ENCODE peak calls at places on chromosome 17, in five cellular contexts. D is WERI-Rb-1, G is Peyer's patch, E is body of pancreas, J is neural crest cell. V is an unnamed sample.

GRCh38 chr17:1487939-1488825 is 4.3 kb downstream of the MYO1C start:
- DNase-seq in D (no peak), G (peak), E (peak), J (peak), V (peak)

GRCh38 chr17:55644346-55644745 is 78.3 kb downstream of the TMEM100 start:
- DNase-seq in D (no peak), G (no peak), E (no peak), J (no peak), V (no peak)

GRCh38 chr17:28973414-28973813 is 22.1 kb upstream of the PHF12 start:
- DNase-seq in D (no peak), G (no peak), E (no peak), J (no peak), V (no peak)

GRCh38 chr17:66684256-66684655 is 150.7 kb upstream of the CACNG5 start:
- DNase-seq in D (no peak), G (no peak), E (no peak), J (no peak), V (no peak)

GRCh38 chr17:15106540-15106939 is 158.6 kb downstream of the PMP22 start:
- DNase-seq in D (no peak), G (no peak), E (no peak), J (no peak), V (no peak)

GRCh38 chr17:34703533-34703932 is 124.2 kb downstream of the TMEM132E start:
- DNase-seq in D (no peak), G (no peak), E (peak), J (peak), V (no peak)

GRCh38 chr17:34979153-34979552 is 1.2 kb upstream of the LIG3 start:
- DNase-seq in D (no peak), G (no peak), E (no peak), J (no peak), V (no peak)

GRCh38 chr17:48997103-48997826 is at the start of gene IGF2BP1:
- DNase-seq in D (peak), G (peak), E (no peak), J (peak), V (peak)

GRCh38 chr17:42325026-42325425 is 36.7 kb downstream of the STAT5A start:
- DNase-seq in D (no peak), G (no peak), E (no peak), J (no peak), V (no peak)

GRCh38 chr17:8742274-8742673 is 2.4 kb downstream of the CCDC42 start:
- DNase-seq in D (no peak), G (no peak), E (no peak), J (no peak), V (no peak)

GRCh38 chr17:37025847-37026533 is 77.2 kb downstream of the AATF start:
- DNase-seq in D (no peak), G (no peak), E (no peak), J (no peak), V (peak)

GRCh38 chr17:37299257-37299985 is 76.4 kb upstream of the C17orf78 start:
- DNase-seq in D (no peak), G (no peak), E (no peak), J (no peak), V (no peak)

GRCh38 chr17:72004476-72005331 is 116.1 kb upstream of the SOX9 start:
- DNase-seq in D (no peak), G (no peak), E (no peak), J (no peak), V (peak)

GRCh38 chr17:41419712-41420111 is 4.7 kb downstream of the KRT37 start:
- DNase-seq in D (no peak), G (no peak), E (no peak), J (no peak), V (no peak)

GRCh38 chr17:81513669-81514484 is 1.3 kb upstream of the ACTG1 start:
- DNase-seq in D (peak), G (peak), E (peak), J (peak), V (no peak)

GRCh38 chr17:1898872-1899271 is 69.1 kb downstream of the RPA1 start:
- DNase-seq in D (no peak), G (no peak), E (no peak), J (no peak), V (no peak)

GRCh38 chr17:9439851-9440250 is 135.8 kb downstream of the STX8 start:
- DNase-seq in D (no peak), G (no peak), E (no peak), J (no peak), V (no peak)

GRCh38 chr17:15154618-15155017 is 110.5 kb downstream of the PMP22 start:
- DNase-seq in D (no peak), G (no peak), E (no peak), J (no peak), V (no peak)

GRCh38 chr17:79007504-79008381 is 1.8 kb downstream of the CANT1 start:
- DNase-seq in D (no peak), G (peak), E (no peak), J (no peak), V (no peak)

DNA sequence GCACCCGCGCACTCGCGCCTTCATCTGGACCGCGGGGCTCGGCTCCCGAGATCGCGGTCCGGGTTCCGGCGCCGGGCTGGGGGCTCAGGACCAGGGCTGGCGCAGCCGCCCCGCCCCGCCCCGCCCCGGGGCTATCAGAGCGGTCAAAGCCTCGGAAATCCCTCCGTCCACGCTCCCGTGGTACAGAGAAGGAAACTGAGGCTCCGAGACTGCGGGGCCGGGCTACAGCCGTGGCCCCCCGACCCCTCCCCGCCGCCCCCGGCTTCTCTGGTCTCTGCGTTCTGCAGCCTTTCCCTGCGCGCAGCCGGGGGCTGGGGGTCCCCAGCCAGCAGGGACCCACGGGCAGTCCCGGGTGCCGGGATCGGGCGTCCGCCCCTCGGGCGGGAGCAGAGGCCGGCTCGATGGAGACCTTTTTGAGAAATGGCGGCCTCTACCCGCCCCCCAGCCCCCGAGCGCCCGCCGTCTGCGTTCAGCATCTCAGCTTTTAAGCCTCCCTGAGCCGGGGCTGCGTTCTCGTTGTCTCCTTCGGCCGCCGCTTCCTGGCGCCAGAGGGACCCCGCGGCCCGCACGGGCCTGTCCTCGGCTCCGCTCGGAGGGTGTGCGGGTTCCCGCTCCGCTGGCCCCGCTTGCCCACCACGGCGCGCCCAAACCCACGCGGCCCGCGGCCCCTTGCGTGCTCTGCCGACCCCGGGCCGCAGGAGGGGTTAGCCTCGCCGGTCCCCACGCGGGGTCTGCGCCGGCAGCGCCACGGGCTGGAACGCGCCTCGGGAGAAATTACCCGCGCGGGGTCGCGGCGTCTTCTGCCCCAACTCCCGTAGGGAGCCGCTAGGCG is 1.5 kb upstream of the NPTX1 start:
- DNase-seq in D (peak), G (no peak), E (no peak), J (peak), V (peak)
- TF ChIP-seq CTCF in D (peak), G (no peak), E (peak), J (peak), V (no peak)

GRCh38 chr17:19648475-19649406 is at the start of gene ALDH3A2:
- DNase-seq in D (peak), G (peak), E (peak), J (peak), V (peak)
- TF ChIP-seq CTCF in D (peak), G (no peak), E (peak), J (no peak), V (no peak)

DNA sequence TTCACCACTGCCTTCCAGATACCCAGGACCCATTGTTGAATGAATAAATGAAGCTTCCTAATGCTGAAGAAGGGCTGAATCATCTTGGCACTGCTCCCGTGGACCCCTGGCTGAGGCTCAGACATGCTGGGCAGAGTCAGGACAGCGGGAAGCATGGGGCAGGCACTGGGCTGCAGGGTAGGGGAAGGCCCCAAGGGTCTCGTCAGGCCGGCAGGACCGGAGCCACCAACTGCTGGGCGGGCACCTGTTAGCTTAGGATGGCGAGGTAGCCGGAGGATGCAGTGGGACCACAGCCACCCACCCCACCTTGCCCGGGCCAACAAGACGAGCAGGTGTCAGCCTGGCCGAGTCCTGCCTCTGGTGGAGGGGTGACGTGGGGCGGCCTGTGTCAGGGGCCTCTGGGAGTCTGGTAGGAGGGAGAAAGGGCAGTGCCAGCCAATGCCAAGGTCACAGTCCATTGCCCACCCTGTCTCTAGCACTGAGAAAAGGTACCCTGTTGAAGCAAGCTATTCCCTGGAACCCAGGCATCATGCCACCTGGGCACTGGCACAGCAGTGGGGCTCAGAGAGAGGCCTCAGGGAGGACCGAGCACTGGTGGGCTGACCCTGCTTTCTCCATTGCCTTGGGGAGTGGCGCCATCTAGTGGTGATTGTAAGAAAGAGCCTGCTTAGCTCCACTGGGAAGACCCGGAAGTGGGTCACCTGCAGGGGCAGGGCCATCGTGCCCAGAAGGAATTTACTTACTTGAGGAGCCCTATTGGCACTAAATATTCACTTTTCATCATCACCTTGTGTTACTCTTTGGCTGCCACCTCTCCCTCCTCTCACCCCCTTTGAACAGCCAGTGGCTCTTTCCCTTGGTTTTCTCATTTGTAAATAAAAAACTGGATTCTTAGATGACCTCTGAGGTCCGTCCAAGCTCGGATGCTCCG is 3.0 kb upstream of the DLX3 start:
- DNase-seq in D (peak), G (peak), E (peak), J (peak), V (peak)
- TF ChIP-seq CTCF in D (peak), G (peak), E (peak), J (peak), V (peak)

GRCh38 chr17:74981318-74981978 is 6.0 kb upstream of the CDR2L start:
- DNase-seq in D (peak), G (no peak), E (no peak), J (no peak), V (no peak)

GRCh38 chr17:74978240-74978639 is 5.7 kb upstream of the HID1 start:
- DNase-seq in D (no peak), G (no peak), E (no peak), J (no peak), V (no peak)

GRCh38 chr17:74979408-74980146 is 7.0 kb upstream of the HID1 start:
- DNase-seq in D (no peak), G (no peak), E (no peak), J (no peak), V (no peak)

GRCh38 chr17:74986206-74986576 is 1.2 kb upstream of the CDR2L start:
- DNase-seq in D (no peak), G (no peak), E (no peak), J (no peak), V (no peak)

GRCh38 chr17:74981979-74982662 is 5.3 kb upstream of the CDR2L start:
- DNase-seq in D (peak), G (peak), E (peak), J (peak), V (peak)
- TF ChIP-seq CTCF in D (peak), G (no peak), E (peak), J (peak), V (no peak)

GRCh38 chr17:58870747-58871146 is 115.1 kb downstream of the PPM1E start:
- DNase-seq in D (no peak), G (no peak), E (no peak), J (no peak), V (no peak)
- TF ChIP-seq CTCF in D (no peak), G (no peak), E (no peak), J (no peak), V (no peak)